ENCODE peak calls at places on chromosomes 7 and 10, in six cellular contexts. A is hepatocyte, L is bronchial epithelial cell, C is NAMALWA, X is kidney, W is anterior cingulate cortex. S is an unnamed sample.

GRCh38 chr10:70167246-70167645 is 3.1 kb downstream of the SAR1A start:
- DNase-seq in W (no peak), L (no peak), A (no peak), C (no peak), X (no peak), S (no peak)

GRCh38 chr10:114560144-114560543 is 97.9 kb downstream of the ABLIM1 start:
- DNase-seq in A (no peak), L (no peak), W (no peak), X (no peak), C (no peak), S (no peak)

GRCh38 chr7:84060760-84061261 is 133.8 kb downstream of the SEMA3A start:
- DNase-seq in W (no peak), C (no peak), L (peak), X (no peak), A (no peak), S (peak)

GRCh38 chr7:121420976-121421375 is 24.9 kb upstream of the FAM3C start:
- DNase-seq in W (no peak), X (no peak), A (peak), C (no peak), L (peak), S (no peak)

GRCh38 chr10:19785366-19785765 is 30.9 kb upstream of the PLXDC2 start:
- DNase-seq in X (no peak), C (no peak), W (no peak), L (peak), A (no peak), S (peak)

GRCh38 chr7:29629507-29629906 is 65.9 kb downstream of the PRR15 start:
- DNase-seq in A (no peak), X (no peak), C (no peak), W (no peak), L (no peak), S (no peak)

GRCh38 chr10:35794703-35795102 is 152.6 kb upstream of the FZD8 start:
- DNase-seq in A (no peak), L (no peak), W (no peak), X (no peak), C (no peak), S (no peak)

GRCh38 chr10:33899578-33900531 is 565.4 kb upstream of the NRP1 start:
- DNase-seq in L (peak), W (no peak), X (no peak), A (no peak), C (no peak), S (no peak)

GRCh38 chr7:106766551-106766950 is 98.5 kb upstream of the PIK3CG start:
- DNase-seq in C (no peak), A (no peak), W (no peak), X (no peak), L (no peak), S (no peak)

GRCh38 chr10:112898540-112899395 is 51.3 kb upstream of the TCF7L2 start:
- DNase-seq in C (no peak), A (peak), X (peak), W (no peak), L (peak), S (no peak)

GRCh38 chr7:158065340-158065739 is 522.3 kb downstream of the PTPRN2 start:
- DNase-seq in W (no peak), L (no peak), A (no peak), X (peak), C (no peak), S (no peak)

GRCh38 chr7:1302936-1303335 is 70.3 kb downstream of the UNCX start:
- DNase-seq in L (no peak), C (no peak), W (no peak), A (no peak), X (peak), S (no peak)

GRCh38 chr7:139886206-139886605 is 57.1 kb downstream of the TBXAS1 start:
- DNase-seq in X (no peak), A (no peak), W (no peak), L (peak), C (no peak), S (no peak)

GRCh38 chr10:75115137-75115536 is 3.7 kb downstream of the SAMD8 start:
- DNase-seq in A (no peak), C (no peak), L (no peak), W (no peak), X (no peak), S (no peak)

GRCh38 chr7:90689256-90689655 is 93.1 kb downstream of the CDK14 start:
- DNase-seq in X (no peak), C (no peak), L (no peak), W (no peak), A (no peak), S (no peak)

GRCh38 chr10:129642427-129642826 is 175.4 kb downstream of the MGMT start:
- DNase-seq in C (no peak), X (no peak), A (peak), L (peak), W (no peak), S (no peak)

GRCh38 chr10:89550509-89550908 is 15.1 kb upstream of the SLC16A12 start:
- DNase-seq in A (peak), X (no peak), W (no peak), L (no peak), C (no peak), S (peak)

GRCh38 chr10:86401588-86402282 is 35.1 kb upstream of the GRID1 start:
- DNase-seq in X (peak), A (peak), L (no peak), W (no peak), C (no peak), S (no peak)

GRCh38 chr7:133650487-133651292 is 397.8 kb downstream of the EXOC4 start:
- DNase-seq in L (peak), A (no peak), C (no peak), W (no peak), X (no peak), S (no peak)

GRCh38 chr10:15043674-15044073 is at the start of gene OLAH:
- DNase-seq in L (peak), W (no peak), X (no peak), C (no peak), A (no peak), S (peak)

GRCh38 chr7:133517766-133518165 is 264.9 kb downstream of the EXOC4 start:
- DNase-seq in W (no peak), X (no peak), A (no peak), L (no peak), C (no peak), S (no peak)

S was measured in HT1080.